ENCODE peak calls at places on chromosomes 6 and 20, in seven cellular contexts. X is lower lobe of right lung; J is heart right ventricle; D is colonic mucosa; K is CD8-positive, alpha-beta memory T cell; U is aorta; S is transverse colon. V is an unnamed sample. For H3K4me1 and H3K9me3, the result is how much of the 10 kb centered on the place peaks cover.

GRCh38 chr6:169719117-169719516 is 5.2 kb downstream of the PHF10 start:
- DNase-seq in D (no peak), J (no peak), K (no peak), X (no peak), S (no peak), U (no peak), V (no peak)

GRCh38 chr6:43335469-43335868 is 26.8 kb upstream of the CRIP3 start:
- DNase-seq in J (no peak), D (peak), U (no peak), S (no peak), X (no peak), K (no peak), V (peak)

GRCh38 chr6:69974193-69974592 is 107.8 kb downstream of the COL19A1 start:
- DNase-seq in X (no peak), S (no peak), K (no peak), J (peak), U (no peak), D (no peak), V (peak)

GRCh38 chr6:36666726-36667591 is 11.6 kb upstream of the CDKN1A start:
- DNase-seq in X (peak), J (peak), U (peak), S (peak), K (no peak), D (peak), V (peak)

GRCh38 chr6:166019214-166019613 is 148.4 kb downstream of the TBXT start:
- DNase-seq in D (no peak), K (no peak), S (no peak), X (no peak), U (no peak), J (no peak), V (no peak)

GRCh38 chr6:18632670-18633410 is 245.7 kb downstream of the RNF144B start:
- DNase-seq in K (no peak), J (no peak), U (no peak), S (no peak), X (no peak), D (no peak), V (no peak)

GRCh38 chr20:47500554-47500953 is 1.1 kb upstream of the NCOA3 start:
- DNase-seq in S (no peak), U (no peak), K (no peak), X (no peak), J (no peak), D (no peak), V (no peak)

GRCh38 chr20:33285861-33286495 is 3.0 kb downstream of the BPIFB1 start:
- DNase-seq in K (no peak), S (no peak), J (no peak), D (no peak), X (no peak), U (peak), V (no peak)

GRCh38 chr20:22819134-22819533 is 216.0 kb upstream of the SSTR4 start:
- DNase-seq in J (no peak), D (no peak), X (no peak), K (no peak), U (no peak), S (no peak), V (peak)

GRCh38 chr20:24786646-24787045 is 162.4 kb upstream of the CST7 start:
- DNase-seq in U (no peak), J (no peak), K (no peak), D (no peak), S (no peak), X (peak), V (no peak)
- H3K27ac ChIP-seq in U (no peak), J (no peak), K (no peak), D (no peak), S (no peak), X (no peak), V (no peak)

DNA sequence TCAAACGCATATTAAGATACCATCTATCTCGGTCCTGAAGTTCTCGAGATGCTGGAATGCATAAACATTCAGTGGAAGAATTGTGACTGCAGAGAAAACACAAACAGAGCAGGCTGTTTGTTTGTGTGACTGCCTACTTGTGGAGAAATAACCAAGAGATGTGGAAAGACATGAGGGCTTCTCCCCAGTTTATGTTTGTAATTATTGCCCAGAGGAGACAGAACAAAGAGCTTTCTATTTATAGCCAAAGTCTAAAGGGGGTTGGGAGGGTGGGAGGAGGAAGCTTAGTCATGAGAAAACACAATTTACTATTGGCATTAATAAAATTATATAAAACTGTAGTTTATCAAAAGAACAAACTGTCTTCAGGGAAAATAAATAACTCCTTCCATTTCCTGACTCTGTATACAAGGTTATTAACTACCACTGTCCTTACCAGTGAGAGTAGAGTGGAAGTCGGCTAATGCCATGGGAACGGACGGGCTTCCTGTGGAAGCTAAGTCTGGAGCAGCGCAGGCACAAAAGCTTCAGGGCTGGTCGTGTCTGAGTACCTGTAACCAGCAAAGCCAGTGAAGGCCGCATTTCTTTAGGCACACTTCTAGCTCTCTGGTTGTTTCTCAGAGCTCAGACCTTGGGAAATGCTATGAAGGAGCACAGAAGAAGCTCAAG is 200.2 kb upstream of the SUPT3H start:
- DNase-seq in K (no peak), D (no peak), U (no peak), J (no peak), X (no peak), S (no peak), V (no peak)
- H3K4me1 ChIP-seq in K (under half), D (under half), U (under half), J (under half), X (under half), S (under half), V (under half)

DNA sequence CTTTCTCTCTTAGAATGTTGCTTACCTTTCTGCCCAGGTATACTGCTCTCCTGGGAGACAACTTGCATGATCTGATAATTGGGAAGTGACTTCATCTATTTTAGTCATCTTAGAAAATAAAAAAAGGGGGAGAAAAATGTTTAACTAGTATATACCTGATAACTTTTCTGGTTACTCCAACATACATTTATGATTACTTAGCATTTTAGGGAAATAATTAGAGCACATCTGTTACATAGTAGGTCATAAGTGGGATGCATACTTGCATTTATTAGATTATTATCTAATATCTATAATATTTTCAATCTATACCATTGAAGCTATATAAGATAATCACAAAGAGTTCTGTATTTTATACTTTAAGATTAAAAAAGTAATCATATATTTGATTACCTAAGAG is 193.9 kb upstream of the EYS start:
- DNase-seq in U (no peak), S (no peak), X (no peak), D (no peak), K (no peak), J (no peak), V (no peak)
- H3K9me3 ChIP-seq in U (under half), S (under half), X (under half), D (under half), K (under half), J (under half), V (under half)

GRCh38 chr6:129744201-129744879 is 34.4 kb upstream of the ARHGAP18 start:
- DNase-seq in S (no peak), U (no peak), X (no peak), J (no peak), D (peak), K (no peak), V (peak)
- H3K27ac ChIP-seq in S (no peak), U (no peak), X (no peak), J (no peak), D (peak), K (no peak), V (peak)

DNA sequence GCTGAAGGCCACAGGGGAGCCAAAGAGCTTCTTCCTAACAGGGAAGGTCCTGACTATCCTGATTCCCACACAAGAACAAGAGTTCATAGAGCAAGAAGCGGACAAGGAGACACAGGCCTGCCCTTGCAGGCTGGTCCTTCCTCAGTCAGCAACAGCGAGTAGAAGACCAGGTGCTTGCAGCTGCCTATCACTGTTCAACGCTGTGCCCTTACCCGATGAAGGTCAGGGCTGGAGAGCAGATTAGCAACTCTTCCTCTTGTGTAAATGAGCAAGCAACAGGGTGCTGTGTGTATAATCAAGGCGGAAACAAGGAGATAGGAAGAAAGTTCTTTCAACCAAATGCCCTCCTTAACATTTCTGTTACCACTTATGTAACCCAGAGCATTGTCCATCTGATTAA is 115.3 kb upstream of the SPACA1 start:
- DNase-seq in S (no peak), X (no peak), K (no peak), U (no peak), J (no peak), D (no peak), V (no peak)
- H3K4me1 ChIP-seq in S (under half), X (under half), K (under half), U (under half), J (under half), D (under half), V (under half)

GRCh38 chr6:29948277-29948676 is 5.9 kb downstream of the HLA-A start:
- DNase-seq in J (no peak), X (no peak), D (no peak), S (no peak), U (no peak), K (no peak), V (no peak)
- H3K9me3 ChIP-seq in J (under half), X (under half), D (under half), S (under half), U (under half), K (under half), V (under half)

DNA sequence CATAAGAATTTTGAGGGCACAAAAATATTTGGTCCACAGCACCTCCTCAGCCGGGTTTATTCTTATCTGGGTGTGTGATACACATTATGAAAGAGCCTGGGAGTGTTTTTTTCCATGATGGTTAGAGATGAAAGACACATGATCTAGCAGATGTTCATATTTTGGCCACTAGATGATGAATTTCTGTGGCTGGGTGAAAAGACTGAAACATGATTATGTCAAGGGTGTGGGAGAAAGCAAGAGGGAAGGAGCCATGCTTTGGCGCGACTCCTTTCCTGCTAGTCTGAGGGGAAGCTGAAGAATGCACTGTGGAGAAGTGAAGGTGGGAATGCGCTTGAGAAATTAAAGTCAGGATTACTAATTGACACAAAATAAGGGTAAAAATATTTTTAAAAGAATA is 102.3 kb downstream of the SH3BGRL2 start:
- DNase-seq in U (no peak), J (no peak), D (no peak), S (no peak), X (no peak), K (no peak), V (no peak)
- H3K27ac ChIP-seq in U (no peak), J (no peak), D (no peak), S (no peak), X (no peak), K (no peak), V (no peak)

DNA sequence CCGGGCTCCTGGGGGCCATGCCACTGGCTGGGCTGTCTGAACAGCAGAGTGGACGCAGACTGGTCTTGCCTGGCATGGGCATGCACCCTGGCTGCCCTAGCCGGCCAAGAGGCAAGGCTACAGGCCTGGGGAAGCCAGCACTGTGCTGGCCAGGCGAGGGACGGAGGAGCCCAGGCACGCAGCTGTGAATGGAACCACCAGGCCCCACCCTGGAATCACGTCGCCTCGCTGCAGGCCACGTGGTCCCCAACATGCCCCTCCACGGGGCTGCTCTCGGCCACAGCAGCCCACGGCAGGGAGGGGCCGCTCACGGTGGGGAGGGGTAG is 4.0 kb downstream of the UCKL1 start:
- DNase-seq in U (no peak), X (no peak), J (no peak), D (no peak), S (no peak), K (no peak), V (no peak)
- H3K4me1 ChIP-seq in U (under half), X (half or more), J (half or more), D (under half), S (half or more), K (half or more), V (under half)

GRCh38 chr6:167424700-167425099 is 99.8 kb downstream of the TTLL2 start:
- DNase-seq in X (no peak), K (no peak), D (no peak), U (no peak), S (no peak), J (no peak), V (no peak)

GRCh38 chr6:167426620-167427019 is 101.7 kb downstream of the TTLL2 start:
- DNase-seq in S (no peak), X (no peak), D (no peak), K (no peak), U (no peak), J (no peak), V (peak)

GRCh38 chr6:167424060-167424673 is 99.3 kb downstream of the TTLL2 start:
- DNase-seq in D (no peak), X (no peak), U (no peak), S (no peak), K (no peak), J (no peak), V (no peak)

GRCh38 chr6:167428664-167429063 is 103.8 kb downstream of the TTLL2 start:
- DNase-seq in U (no peak), K (no peak), X (no peak), D (no peak), S (no peak), J (no peak), V (no peak)

DNA sequence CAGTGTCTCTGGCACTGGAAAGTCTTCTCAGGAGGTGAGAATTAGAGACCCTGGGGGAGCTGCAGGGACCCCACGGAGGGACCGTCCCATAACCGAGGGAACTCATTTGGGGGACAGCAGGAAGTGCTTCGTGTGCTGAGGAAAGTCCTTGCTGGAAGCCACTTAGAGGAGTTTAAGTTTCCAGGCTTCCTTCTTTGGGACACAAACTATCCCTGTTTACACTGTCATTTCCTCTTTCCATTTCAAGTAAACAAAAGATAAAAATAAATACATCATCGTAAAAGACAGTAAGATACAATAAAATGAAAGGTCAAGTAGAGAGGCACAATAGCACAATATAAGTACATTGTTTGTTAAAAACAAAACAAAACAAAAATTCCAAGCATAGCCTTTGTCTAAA is 101.2 kb downstream of the TTLL2 start:
- DNase-seq in D (no peak), X (no peak), S (no peak), K (no peak), J (no peak), U (no peak), V (no peak)
- H3K9me3 ChIP-seq in D (under half), X (under half), S (under half), K (under half), J (under half), U (under half), V (under half)